ENCODE peak calls at places on chromosomes 2 and 18, in ten cellular contexts. W, I, H, F, X, U, Y, Z, C and L are unnamed samples.

GRCh38 chr2:55809875-55810620 is 113.5 kb downstream of the EFEMP1 start:
- DNase-seq in W (no peak), I (no peak), H (no peak), F (no peak), X (no peak), U (no peak), Y (no peak), Z (no peak), C (no peak), L (no peak)

GRCh38 chr2:215530191-215530968 is 94.5 kb upstream of the FN1 start:
- DNase-seq in W (peak), I (no peak), H (no peak), F (no peak), X (no peak), U (no peak), Y (no peak), Z (no peak), C (no peak), L (no peak)

GRCh38 chr2:227706859-227707258 is 11.0 kb downstream of the SLC19A3 start:
- DNase-seq in W (no peak), I (no peak), H (no peak), F (no peak), X (no peak), U (no peak), Y (no peak), Z (no peak), C (no peak), L (no peak)

GRCh38 chr18:47413327-47413726 is 161.9 kb upstream of the SKOR2 start:
- DNase-seq in W (no peak), I (no peak), H (no peak), F (no peak), X (no peak), U (no peak), Y (no peak), Z (no peak), C (no peak), L (no peak)

GRCh38 chr18:42649636-42650035 is 465.8 kb downstream of the RIT2 start:
- DNase-seq in W (peak), I (no peak), H (no peak), F (no peak), X (no peak), U (no peak), Y (no peak), Z (no peak), C (no peak), L (no peak)

GRCh38 chr2:75729861-75730260 is 19.1 kb upstream of the GCFC2 start:
- DNase-seq in W (peak), I (peak), H (no peak), F (no peak), X (no peak), U (no peak), Y (no peak), Z (peak), C (no peak), L (no peak)

GRCh38 chr2:219309278-219309677 is at the start of gene PTPRN:
- DNase-seq in W (no peak), I (peak), H (no peak), F (no peak), X (no peak), U (no peak), Y (no peak), Z (no peak), C (no peak), L (no peak)

GRCh38 chr2:48592067-48592466 is 25.6 kb upstream of the GTF2A1L start:
- DNase-seq in W (no peak), I (no peak), H (no peak), F (no peak), X (no peak), U (no peak), Y (no peak), Z (no peak), C (no peak), L (no peak)

GRCh38 chr2:95158891-95159619 is 593 bp downstream of the ZNF514 start:
- DNase-seq in W (peak), I (peak), H (peak), F (peak), X (no peak), U (peak), Y (peak), Z (peak), C (peak), L (peak)

GRCh38 chr2:66437601-66438497 is 2.9 kb downstream of the MEIS1 start:
- DNase-seq in W (peak), I (peak), H (no peak), F (no peak), X (no peak), U (no peak), Y (peak), Z (peak), C (no peak), L (no peak)

GRCh38 chr2:216492951-216493685 is 5.5 kb upstream of the RPL37A start:
- DNase-seq in W (peak), I (no peak), H (no peak), F (no peak), X (no peak), U (no peak), Y (peak), Z (no peak), C (no peak), L (no peak)

GRCh38 chr2:71235930-71236587 is 9.2 kb upstream of the PAIP2B start:
- DNase-seq in W (no peak), I (no peak), H (no peak), F (no peak), X (no peak), U (no peak), Y (no peak), Z (no peak), C (no peak), L (no peak)

GRCh38 chr2:187964742-187965141 is 326.9 kb upstream of the GULP1 start:
- DNase-seq in W (no peak), I (no peak), H (no peak), F (no peak), X (no peak), U (no peak), Y (no peak), Z (no peak), C (no peak), L (no peak)

GRCh38 chr18:23307567-23308295 is 145.4 kb upstream of the RIOK3 start:
- DNase-seq in W (peak), I (no peak), H (peak), F (no peak), X (no peak), U (no peak), Y (no peak), Z (no peak), C (peak), L (peak)

GRCh38 chr2:202941771-202942170 is 29.7 kb downstream of the CARF start:
- DNase-seq in W (no peak), I (no peak), H (no peak), F (no peak), X (no peak), U (no peak), Y (no peak), Z (no peak), C (no peak), L (no peak)

GRCh38 chr2:140643761-140644187 is 1487.0 kb downstream of the LRP1B start:
- DNase-seq in W (peak), I (no peak), H (no peak), F (no peak), X (no peak), U (no peak), Y (no peak), Z (no peak), C (no peak), L (no peak)

GRCh38 chr2:126877861-126878565 is 20.7 kb upstream of the TEX51 start:
- DNase-seq in W (no peak), I (no peak), H (no peak), F (no peak), X (no peak), U (no peak), Y (no peak), Z (no peak), C (no peak), L (no peak)

GRCh38 chr18:53991805-53992204 is 232.7 kb downstream of the MBD2 start:
- DNase-seq in W (no peak), I (no peak), H (no peak), F (no peak), X (no peak), U (no peak), Y (no peak), Z (no peak), C (no peak), L (no peak)

GRCh38 chr2:237451582-237452469 is 35.2 kb upstream of the MLPH start:
- DNase-seq in W (no peak), I (peak), H (no peak), F (no peak), X (no peak), U (no peak), Y (peak), Z (no peak), C (no peak), L (no peak)

GRCh38 chr2:60836491-60836890 is 44.9 kb upstream of the REL start:
- DNase-seq in W (no peak), I (no peak), H (no peak), F (no peak), X (no peak), U (no peak), Y (no peak), Z (no peak), C (no peak), L (no peak)

GRCh38 chr2:172085460-172086159 is at the start of gene DLX1:
- DNase-seq in W (no peak), I (peak), H (peak), F (no peak), X (no peak), U (no peak), Y (peak), Z (no peak), C (peak), L (no peak)

GRCh38 chr2:143686585-143687164 is 557.5 kb downstream of the ARHGAP15 start:
- DNase-seq in W (peak), I (no peak), H (no peak), F (peak), X (no peak), U (no peak), Y (no peak), Z (peak), C (no peak), L (no peak)

GRCh38 chr2:25246558-25247290 is 78.3 kb upstream of the POMC start:
- DNase-seq in W (no peak), I (no peak), H (no peak), F (no peak), X (no peak), U (no peak), Y (no peak), Z (no peak), C (no peak), L (no peak)

GRCh38 chr2:96536445-96537065 is at the start of gene ARID5A:
- DNase-seq in W (peak), I (peak), H (peak), F (peak), X (peak), U (peak), Y (peak), Z (peak), C (peak), L (peak)

GRCh38 chr18:3983351-3983969 is 471.6 kb downstream of the DLGAP1 start:
- DNase-seq in W (no peak), I (no peak), H (no peak), F (no peak), X (no peak), U (no peak), Y (no peak), Z (no peak), C (no peak), L (no peak)

GRCh38 chr2:136214284-136214683 is 96.3 kb upstream of the CXCR4 start:
- DNase-seq in W (no peak), I (no peak), H (no peak), F (no peak), X (no peak), U (no peak), Y (no peak), Z (no peak), C (no peak), L (no peak)

GRCh38 chr2:31903109-31903780 is 107.6 kb downstream of the MEMO1 start:
- DNase-seq in W (no peak), I (peak), H (no peak), F (no peak), X (no peak), U (no peak), Y (no peak), Z (no peak), C (no peak), L (no peak)

GRCh38 chr2:129803067-129803466 is 176.4 kb upstream of the RAB6C start:
- DNase-seq in W (no peak), I (no peak), H (no peak), F (no peak), X (no peak), U (no peak), Y (no peak), Z (no peak), C (no peak), L (no peak)

GRCh38 chr2:28395334-28396061 is 2.8 kb downstream of the FOSL2 start:
- DNase-seq in W (peak), I (no peak), H (no peak), F (no peak), X (no peak), U (no peak), Y (peak), Z (no peak), C (peak), L (no peak)

GRCh38 chr2:97992836-97993825 is 2.6 kb downstream of the TMEM131 start:
- DNase-seq in W (no peak), I (no peak), H (no peak), F (no peak), X (no peak), U (no peak), Y (no peak), Z (no peak), C (no peak), L (no peak)

GRCh38 chr2:106232633-106233032 is 38.5 kb upstream of the UXS1 start:
- DNase-seq in W (no peak), I (no peak), H (no peak), F (no peak), X (no peak), U (no peak), Y (no peak), Z (peak), C (no peak), L (no peak)

GRCh38 chr2:127128508-127128907 is 21.6 kb upstream of the BIN1 start:
- DNase-seq in W (no peak), I (peak), H (no peak), F (peak), X (no peak), U (no peak), Y (no peak), Z (peak), C (peak), L (no peak)

GRCh38 chr18:45324081-45324480 is 291.2 kb upstream of the SLC14A2 start:
- DNase-seq in W (no peak), I (no peak), H (no peak), F (no peak), X (no peak), U (no peak), Y (no peak), Z (no peak), C (no peak), L (no peak)

GRCh38 chr18:22342625-22343024 is 75.1 kb downstream of the CTAGE1 start:
- DNase-seq in W (peak), I (peak), H (no peak), F (peak), X (no peak), U (no peak), Y (no peak), Z (no peak), C (no peak), L (no peak)

GRCh38 chr2:211035548-211036185 is 479.3 kb downstream of the CPS1 start:
- DNase-seq in W (peak), I (no peak), H (no peak), F (peak), X (no peak), U (no peak), Y (no peak), Z (peak), C (no peak), L (no peak)

GRCh38 chr2:239157766-239158165 is 243.1 kb downstream of the HDAC4 start:
- DNase-seq in W (peak), I (no peak), H (no peak), F (peak), X (no peak), U (no peak), Y (peak), Z (no peak), C (peak), L (no peak)

GRCh38 chr18:78780719-78781600 is 198.7 kb upstream of the SALL3 start:
- DNase-seq in W (no peak), I (no peak), H (no peak), F (no peak), X (no peak), U (no peak), Y (no peak), Z (no peak), C (no peak), L (no peak)

GRCh38 chr2:144509548-144510205 is 10.2 kb downstream of the ZEB2 start:
- DNase-seq in W (no peak), I (no peak), H (no peak), F (no peak), X (no peak), U (no peak), Y (no peak), Z (no peak), C (no peak), L (no peak)